ENCODE peak calls at places on chromosomes 11 and 22, in eight cellular contexts. P is hepatocyte, U is HCT116, H is MM.1S, L is GM23338, K is OCI-LY7, E is SK-N-SH, C is PC-9. Y is an unnamed sample.
A peak's percentile ranks its signal among the peaks of the same experiment; 100 is the strongest.

GRCh38 chr11:77179048-77179447 is 51.0 kb downstream of the MYO7A start:
- DNase-seq in P (no peak), U (no peak), H (no peak), L (no peak), K (no peak), E (no peak), C (no peak), Y (no peak)

GRCh38 chr11:104625246-104625645 is 273.0 kb downstream of the CASP12 start:
- DNase-seq in P (no peak), U (no peak), H (no peak), L (no peak), K (no peak), E (no peak), C (no peak), Y (peak; percentile 52)

GRCh38 chr11:15035283-15035682 is 38.1 kb upstream of the CALCB start:
- DNase-seq in P (no peak), U (no peak), H (no peak), L (peak; percentile 76), K (no peak), E (no peak), C (no peak), Y (no peak)

GRCh38 chr11:118643142-118643994 is 36.0 kb downstream of the PHLDB1 start:
- DNase-seq in P (no peak), U (no peak), H (no peak), L (no peak), K (no peak), E (no peak), C (no peak), Y (no peak)

GRCh38 chr11:129295746-129296145 is 79.9 kb upstream of the BARX2 start:
- DNase-seq in P (peak; percentile 36), U (no peak), H (no peak), L (no peak), K (no peak), E (no peak), C (peak; percentile 17), Y (no peak)

GRCh38 chr22:43005106-43005505 is 9.8 kb downstream of the PACSIN2 start:
- DNase-seq in P (no peak), U (no peak), H (no peak), L (no peak), K (no peak), E (no peak), C (no peak), Y (no peak)

GRCh38 chr11:98185245-98185644 is 835.5 kb upstream of the CNTN5 start:
- DNase-seq in P (no peak), U (no peak), H (no peak), L (no peak), K (no peak), E (no peak), C (no peak), Y (no peak)

GRCh38 chr11:126233391-126233790 is 21.8 kb downstream of the FAM118B start:
- DNase-seq in P (no peak), U (no peak), H (no peak), L (no peak), K (no peak), E (no peak), C (no peak), Y (peak; percentile 81)

GRCh38 chr11:533049-533585 is 2.3 kb downstream of the HRAS start:
- DNase-seq in P (peak; percentile 8), U (no peak), H (no peak), L (no peak), K (no peak), E (no peak), C (no peak), Y (no peak)

GRCh38 chr11:75245356-75246005 is 4.9 kb downstream of the TPBGL start:
- DNase-seq in P (no peak), U (no peak), H (no peak), L (peak; percentile 72), K (no peak), E (peak; percentile 6), C (no peak), Y (peak; percentile 24)
- H3K9me2 ChIP-seq in P (no peaks in the 10 kb centered on the region), U (no peaks in the 10 kb centered on the region), H (no peaks in the 10 kb centered on the region), L (peaks cover 2% of the 10 kb centered on the region), K (no peaks in the 10 kb centered on the region), E (no peaks in the 10 kb centered on the region), C (no peaks in the 10 kb centered on the region), Y (no peaks in the 10 kb centered on the region)

GRCh38 chr11:2074266-2074825 is 64.8 kb downstream of the IGF2 start:
- DNase-seq in P (no peak), U (no peak), H (no peak), L (peak; percentile 87), K (peak; percentile 10), E (no peak), C (no peak), Y (no peak)
- TF ChIP-seq CTCF in P (peak; percentile 9), U (peak; percentile 11), H (peak; percentile 35), L (peak; percentile 77), K (peak; percentile 72), E (peak; percentile 12), C (no peak), Y (peak; percentile 56)

GRCh38 chr22:24440718-24441405 is 13.5 kb downstream of the ADORA2A start:
- DNase-seq in P (no peak), U (no peak), H (no peak), L (no peak), K (no peak), E (peak; percentile 23), C (no peak), Y (no peak)
- H3K27ac ChIP-seq in P (no peak overlapping the region), U (no peak overlapping the region), H (no peak overlapping the region), L (no peak overlapping the region), K (no peak overlapping the region), E (peak overlapping the region; percentile 91), C (no peak overlapping the region), Y (no peak overlapping the region)

GRCh38 chr22:20254975-20255946 is 12.9 kb downstream of the RTN4R start:
- DNase-seq in P (no peak), U (no peak), H (no peak), L (no peak), K (no peak), E (peak; percentile 57), C (no peak), Y (no peak)

GRCh38 chr22:20249797-20250354 is 18.2 kb downstream of the RTN4R start:
- DNase-seq in P (no peak), U (no peak), H (no peak), L (no peak), K (no peak), E (no peak), C (no peak), Y (no peak)

GRCh38 chr22:20253161-20253560 is 15.0 kb downstream of the RTN4R start:
- DNase-seq in P (no peak), U (no peak), H (no peak), L (no peak), K (no peak), E (no peak), C (no peak), Y (no peak)

GRCh38 chr22:20251491-20251890 is 16.6 kb downstream of the RTN4R start:
- DNase-seq in P (no peak), U (no peak), H (no peak), L (no peak), K (no peak), E (no peak), C (no peak), Y (no peak)

DNA sequence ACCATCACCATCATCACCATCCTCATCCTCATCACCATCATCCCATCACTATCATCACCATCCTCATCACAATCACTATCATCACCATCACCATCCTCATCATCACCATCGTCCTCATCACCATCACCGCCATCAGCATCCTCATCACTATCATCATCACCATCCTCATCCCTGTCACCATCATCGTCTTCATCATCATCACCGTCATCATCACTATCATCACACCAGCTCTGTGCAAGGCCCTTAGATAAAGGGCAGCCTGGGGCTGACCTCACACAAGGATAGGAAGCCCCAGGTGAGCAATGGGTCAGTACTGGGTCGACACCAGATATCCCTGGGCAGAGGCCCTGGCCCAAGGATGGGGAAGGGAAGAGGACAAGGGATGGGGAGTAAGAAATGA is 16.1 kb downstream of the RTN4R start:
- DNase-seq in P (no peak), U (no peak), H (no peak), L (no peak), K (no peak), E (no peak), C (no peak), Y (no peak)
- H3K9me2 ChIP-seq in P (no peaks in the 10 kb centered on the region), U (no peaks in the 10 kb centered on the region), H (no peaks in the 10 kb centered on the region), L (no peaks in the 10 kb centered on the region), K (no peaks in the 10 kb centered on the region), E (no peaks in the 10 kb centered on the region), C (no peaks in the 10 kb centered on the region), Y (no peaks in the 10 kb centered on the region)

DNA sequence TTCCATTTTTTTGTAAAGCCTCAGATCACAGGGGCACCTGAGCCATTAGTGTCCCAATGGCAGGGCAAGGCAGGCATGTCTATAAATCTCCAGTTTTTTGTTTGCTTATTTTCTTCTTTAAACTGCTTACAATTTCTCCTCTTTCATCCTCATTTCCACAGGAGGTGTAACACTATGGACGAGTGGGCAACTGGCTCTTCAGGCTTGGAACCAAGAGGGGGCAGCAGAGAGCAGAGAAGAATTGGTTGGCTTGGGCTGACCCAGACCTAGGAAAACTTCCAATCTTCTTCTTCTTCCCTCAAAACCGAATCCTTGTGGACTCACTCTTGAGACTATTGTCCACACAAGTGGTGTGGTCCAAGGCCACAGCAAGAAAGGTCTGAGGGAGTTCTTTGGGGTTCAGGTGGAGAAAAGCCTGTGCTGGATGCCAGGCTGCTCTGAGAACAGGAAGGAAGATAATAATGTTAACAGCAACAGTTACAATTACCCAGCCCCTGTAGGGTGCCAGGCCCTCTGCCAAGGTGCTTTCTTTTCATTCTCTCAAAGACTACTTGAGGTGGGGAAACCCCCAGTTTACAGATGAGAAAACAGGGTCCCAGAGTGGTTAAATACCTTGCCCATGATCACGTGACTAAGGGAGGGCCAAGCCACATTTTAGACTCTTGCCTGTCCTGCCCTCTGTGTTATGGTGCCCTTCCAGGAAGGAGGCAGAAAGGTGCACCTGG is 70.7 kb upstream of the E2F8 start:
- DNase-seq in P (peak; percentile 76), U (peak; percentile 31), H (peak; percentile 56), L (peak; percentile 83), K (peak; percentile 58), E (peak; percentile 66), C (peak; percentile 63), Y (peak; percentile 69)
- TF ChIP-seq CTCF in P (peak; percentile 77), U (peak; percentile 53), H (peak; percentile 87), L (peak; percentile 86), K (peak; percentile 96), E (peak; percentile 85), C (peak; percentile 94), Y (peak; percentile 82)